ENCODE peak calls at places on chromosome 14, in eight cellular contexts. L, E, H, V, U, F, C and N are unnamed samples.

GRCh38 chr14:99268776-99269510 is 3.1 kb downstream of the BCL11B start:
- DNase-seq in L (peak), E (no peak), H (no peak), V (no peak), U (no peak), F (no peak), C (no peak), N (no peak)

GRCh38 chr14:81435578-81436295 is 35.6 kb upstream of the STON2 start:
- DNase-seq in L (peak), E (peak), H (peak), V (peak), U (no peak), F (no peak), C (peak), N (peak)

GRCh38 chr14:100547633-100548294 is 39.5 kb downstream of the BEGAIN start:
- DNase-seq in L (no peak), E (peak), H (peak), V (peak), U (peak), F (peak), C (peak), N (no peak)

GRCh38 chr14:34619399-34619920 is 10.5 kb downstream of the SNX6 start:
- DNase-seq in L (no peak), E (no peak), H (no peak), V (no peak), U (no peak), F (no peak), C (no peak), N (no peak)

GRCh38 chr14:105056303-105056831 is 8.9 kb downstream of the GPR132 start:
- DNase-seq in L (peak), E (no peak), H (peak), V (no peak), U (no peak), F (no peak), C (no peak), N (no peak)

GRCh38 chr14:23528555-23528954 is 23.0 kb downstream of the ZFHX2 start:
- DNase-seq in L (peak), E (no peak), H (peak), V (no peak), U (no peak), F (no peak), C (no peak), N (peak)

GRCh38 chr14:55249423-55249822 is 21.8 kb upstream of the FBXO34 start:
- DNase-seq in L (no peak), E (peak), H (no peak), V (peak), U (no peak), F (no peak), C (no peak), N (peak)

GRCh38 chr14:32110200-32110896 is 33.2 kb downstream of the ARHGAP5 start:
- DNase-seq in L (no peak), E (no peak), H (no peak), V (no peak), U (no peak), F (no peak), C (no peak), N (no peak)

GRCh38 chr14:24080142-24080530 is 8.8 kb downstream of the CPNE6 start:
- DNase-seq in L (no peak), E (no peak), H (no peak), V (no peak), U (no peak), F (no peak), C (no peak), N (no peak)

GRCh38 chr14:63438065-63438757 is 105.0 kb downstream of the PPP2R5E start:
- DNase-seq in L (peak), E (peak), H (no peak), V (peak), U (no peak), F (peak), C (peak), N (peak)

GRCh38 chr14:57209561-57209960 is 59.1 kb downstream of the EXOC5 start:
- DNase-seq in L (no peak), E (peak), H (no peak), V (peak), U (no peak), F (no peak), C (no peak), N (no peak)